ENCODE peak calls at places on chromosome 19, in eight cellular contexts. One of them, this sample, is unnamed. For H3K9me3 and H3K4me1, the result is how much of the 10 kb centered on the place peaks cover.

GRCh38 chr19:52139291-52140076 is at the start of gene ZNF616:
- DNase-seq in SK-N-SH: peak
- DNase-seq in esophagus muscularis mucosa: peak
- DNase-seq in suprapubic skin: peak
- DNase-seq in sigmoid colon: peak
- DNase-seq in tibial nerve: peak
- DNase-seq in transverse colon: peak
- DNase-seq in A549: peak
- DNase-seq in this sample: peak

GRCh38 chr19:48221628-48222027 is 34.1 kb downstream of the CARD8 start:
- DNase-seq in SK-N-SH: no peak
- DNase-seq in esophagus muscularis mucosa: no peak
- DNase-seq in suprapubic skin: no peak
- DNase-seq in sigmoid colon: no peak
- DNase-seq in tibial nerve: no peak
- DNase-seq in transverse colon: no peak
- DNase-seq in A549: no peak
- DNase-seq in this sample: no peak

GRCh38 chr19:48968813-48969218 is 3.7 kb downstream of the FTL start:
- DNase-seq in SK-N-SH: no peak
- DNase-seq in esophagus muscularis mucosa: no peak
- DNase-seq in suprapubic skin: no peak
- DNase-seq in sigmoid colon: peak
- DNase-seq in tibial nerve: no peak
- DNase-seq in transverse colon: no peak
- DNase-seq in A549: peak
- DNase-seq in this sample: no peak

GRCh38 chr19:8397746-8398721 is 7.9 kb downstream of the RAB11B start:
- DNase-seq in SK-N-SH: peak
- DNase-seq in esophagus muscularis mucosa: no peak
- DNase-seq in suprapubic skin: no peak
- DNase-seq in sigmoid colon: no peak
- DNase-seq in tibial nerve: no peak
- DNase-seq in transverse colon: no peak
- DNase-seq in A549: no peak
- DNase-seq in this sample: no peak

GRCh38 chr19:12260236-12260635 is 34.4 kb downstream of the ZNF44 start:
- DNase-seq in SK-N-SH: no peak
- DNase-seq in esophagus muscularis mucosa: no peak
- DNase-seq in suprapubic skin: no peak
- DNase-seq in sigmoid colon: no peak
- DNase-seq in tibial nerve: no peak
- DNase-seq in transverse colon: no peak
- DNase-seq in A549: no peak
- DNase-seq in this sample: no peak

GRCh38 chr19:41991025-41991424 is 3.0 kb downstream of the ATP1A3 start:
- DNase-seq in SK-N-SH: no peak
- DNase-seq in esophagus muscularis mucosa: no peak
- DNase-seq in suprapubic skin: no peak
- DNase-seq in sigmoid colon: no peak
- DNase-seq in tibial nerve: no peak
- DNase-seq in transverse colon: no peak
- DNase-seq in A549: peak
- DNase-seq in this sample: no peak

GRCh38 chr19:16293133-16294085 is 31.2 kb upstream of the KLF2 start:
- DNase-seq in SK-N-SH: no peak
- DNase-seq in esophagus muscularis mucosa: peak
- DNase-seq in suprapubic skin: peak
- DNase-seq in sigmoid colon: peak
- DNase-seq in tibial nerve: peak
- DNase-seq in transverse colon: peak
- DNase-seq in A549: peak
- DNase-seq in this sample: peak

GRCh38 chr19:41940443-41941409 is 12.5 kb upstream of the ERFL start:
- DNase-seq in SK-N-SH: peak
- DNase-seq in esophagus muscularis mucosa: no peak
- DNase-seq in suprapubic skin: no peak
- DNase-seq in sigmoid colon: no peak
- DNase-seq in tibial nerve: no peak
- DNase-seq in transverse colon: no peak
- DNase-seq in A549: no peak
- DNase-seq in this sample: no peak

GRCh38 chr19:55418185-55418584 is 10.6 kb upstream of the UBE2S start:
- DNase-seq in SK-N-SH: peak
- DNase-seq in esophagus muscularis mucosa: no peak
- DNase-seq in suprapubic skin: no peak
- DNase-seq in sigmoid colon: no peak
- DNase-seq in tibial nerve: peak
- DNase-seq in transverse colon: peak
- DNase-seq in A549: peak
- DNase-seq in this sample: peak

GRCh38 chr19:50661087-50661486 is 11.8 kb downstream of the C19orf81 start:
- DNase-seq in SK-N-SH: no peak
- DNase-seq in esophagus muscularis mucosa: no peak
- DNase-seq in suprapubic skin: no peak
- DNase-seq in sigmoid colon: no peak
- DNase-seq in tibial nerve: no peak
- DNase-seq in transverse colon: no peak
- DNase-seq in A549: no peak
- DNase-seq in this sample: no peak
- H3K9me3 ChIP-seq in SK-N-SH: under half
- H3K9me3 ChIP-seq in esophagus muscularis mucosa: under half
- H3K9me3 ChIP-seq in suprapubic skin: under half
- H3K9me3 ChIP-seq in sigmoid colon: under half
- H3K9me3 ChIP-seq in tibial nerve: under half
- H3K9me3 ChIP-seq in transverse colon: under half
- H3K9me3 ChIP-seq in A549: under half
- H3K9me3 ChIP-seq in this sample: under half

GRCh38 chr19:19633711-19634515 is 5.9 kb upstream of the LPAR2 start:
- DNase-seq in SK-N-SH: no peak
- DNase-seq in esophagus muscularis mucosa: no peak
- DNase-seq in suprapubic skin: no peak
- DNase-seq in sigmoid colon: no peak
- DNase-seq in tibial nerve: no peak
- DNase-seq in transverse colon: no peak
- DNase-seq in A549: no peak
- DNase-seq in this sample: no peak

GRCh38 chr19:19630426-19630825 is 2.4 kb upstream of the LPAR2 start:
- DNase-seq in SK-N-SH: no peak
- DNase-seq in esophagus muscularis mucosa: no peak
- DNase-seq in suprapubic skin: no peak
- DNase-seq in sigmoid colon: no peak
- DNase-seq in tibial nerve: no peak
- DNase-seq in transverse colon: no peak
- DNase-seq in A549: no peak
- DNase-seq in this sample: no peak

GRCh38 chr19:19634516-19635312 is 6.7 kb upstream of the LPAR2 start:
- DNase-seq in SK-N-SH: no peak
- DNase-seq in esophagus muscularis mucosa: no peak
- DNase-seq in suprapubic skin: no peak
- DNase-seq in sigmoid colon: no peak
- DNase-seq in tibial nerve: no peak
- DNase-seq in transverse colon: no peak
- DNase-seq in A549: no peak
- DNase-seq in this sample: no peak

GRCh38 chr19:19630062-19630414 is 2.0 kb upstream of the LPAR2 start:
- DNase-seq in SK-N-SH: no peak
- DNase-seq in esophagus muscularis mucosa: no peak
- DNase-seq in suprapubic skin: no peak
- DNase-seq in sigmoid colon: no peak
- DNase-seq in tibial nerve: no peak
- DNase-seq in transverse colon: no peak
- DNase-seq in A549: no peak
- DNase-seq in this sample: no peak

DNA sequence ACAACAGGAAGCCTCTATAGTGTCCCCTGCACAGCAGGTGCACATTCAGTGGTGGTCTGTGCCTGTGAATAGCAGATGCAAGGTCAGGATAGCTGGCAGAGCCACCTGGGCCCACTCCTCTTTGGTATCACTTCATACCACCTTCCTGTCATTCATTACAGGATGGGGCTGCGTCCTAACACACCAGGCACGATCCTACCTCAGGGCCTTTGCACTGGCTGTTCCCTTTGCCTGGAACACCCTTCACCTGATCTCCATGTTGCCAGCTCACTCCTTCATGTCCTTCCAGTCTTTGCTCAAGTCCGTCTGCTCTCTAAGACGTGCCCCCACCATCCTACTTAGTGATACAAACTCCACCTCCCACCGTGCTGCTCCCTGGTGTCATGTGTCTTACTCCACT is 4.6 kb upstream of the LPAR2 start:
- DNase-seq in SK-N-SH: no peak
- DNase-seq in esophagus muscularis mucosa: no peak
- DNase-seq in suprapubic skin: no peak
- DNase-seq in sigmoid colon: no peak
- DNase-seq in tibial nerve: no peak
- DNase-seq in transverse colon: no peak
- DNase-seq in A549: no peak
- DNase-seq in this sample: no peak
- TF ChIP-seq EP300 in SK-N-SH: no peak
- TF ChIP-seq EP300 in esophagus muscularis mucosa: no peak
- TF ChIP-seq EP300 in suprapubic skin: no peak
- TF ChIP-seq EP300 in sigmoid colon: no peak
- TF ChIP-seq EP300 in tibial nerve: no peak
- TF ChIP-seq EP300 in transverse colon: no peak
- TF ChIP-seq EP300 in A549: no peak
- TF ChIP-seq EP300 in this sample: no peak

GRCh38 chr19:1214299-1214861 is 8.8 kb downstream of the STK11 start:
- DNase-seq in SK-N-SH: no peak
- DNase-seq in esophagus muscularis mucosa: no peak
- DNase-seq in suprapubic skin: no peak
- DNase-seq in sigmoid colon: no peak
- DNase-seq in tibial nerve: no peak
- DNase-seq in transverse colon: no peak
- DNase-seq in A549: no peak
- DNase-seq in this sample: no peak

GRCh38 chr19:1217366-1217765 is 11.8 kb downstream of the STK11 start:
- DNase-seq in SK-N-SH: no peak
- DNase-seq in esophagus muscularis mucosa: no peak
- DNase-seq in suprapubic skin: no peak
- DNase-seq in sigmoid colon: no peak
- DNase-seq in tibial nerve: no peak
- DNase-seq in transverse colon: no peak
- DNase-seq in A549: no peak
- DNase-seq in this sample: no peak

GRCh38 chr19:1216756-1217155 is 11.2 kb downstream of the STK11 start:
- DNase-seq in SK-N-SH: no peak
- DNase-seq in esophagus muscularis mucosa: no peak
- DNase-seq in suprapubic skin: no peak
- DNase-seq in sigmoid colon: no peak
- DNase-seq in tibial nerve: no peak
- DNase-seq in transverse colon: no peak
- DNase-seq in A549: no peak
- DNase-seq in this sample: no peak

GRCh38 chr19:1213391-1214286 is 8.1 kb downstream of the STK11 start:
- DNase-seq in SK-N-SH: peak
- DNase-seq in esophagus muscularis mucosa: no peak
- DNase-seq in suprapubic skin: no peak
- DNase-seq in sigmoid colon: peak
- DNase-seq in tibial nerve: peak
- DNase-seq in transverse colon: peak
- DNase-seq in A549: no peak
- DNase-seq in this sample: peak

DNA sequence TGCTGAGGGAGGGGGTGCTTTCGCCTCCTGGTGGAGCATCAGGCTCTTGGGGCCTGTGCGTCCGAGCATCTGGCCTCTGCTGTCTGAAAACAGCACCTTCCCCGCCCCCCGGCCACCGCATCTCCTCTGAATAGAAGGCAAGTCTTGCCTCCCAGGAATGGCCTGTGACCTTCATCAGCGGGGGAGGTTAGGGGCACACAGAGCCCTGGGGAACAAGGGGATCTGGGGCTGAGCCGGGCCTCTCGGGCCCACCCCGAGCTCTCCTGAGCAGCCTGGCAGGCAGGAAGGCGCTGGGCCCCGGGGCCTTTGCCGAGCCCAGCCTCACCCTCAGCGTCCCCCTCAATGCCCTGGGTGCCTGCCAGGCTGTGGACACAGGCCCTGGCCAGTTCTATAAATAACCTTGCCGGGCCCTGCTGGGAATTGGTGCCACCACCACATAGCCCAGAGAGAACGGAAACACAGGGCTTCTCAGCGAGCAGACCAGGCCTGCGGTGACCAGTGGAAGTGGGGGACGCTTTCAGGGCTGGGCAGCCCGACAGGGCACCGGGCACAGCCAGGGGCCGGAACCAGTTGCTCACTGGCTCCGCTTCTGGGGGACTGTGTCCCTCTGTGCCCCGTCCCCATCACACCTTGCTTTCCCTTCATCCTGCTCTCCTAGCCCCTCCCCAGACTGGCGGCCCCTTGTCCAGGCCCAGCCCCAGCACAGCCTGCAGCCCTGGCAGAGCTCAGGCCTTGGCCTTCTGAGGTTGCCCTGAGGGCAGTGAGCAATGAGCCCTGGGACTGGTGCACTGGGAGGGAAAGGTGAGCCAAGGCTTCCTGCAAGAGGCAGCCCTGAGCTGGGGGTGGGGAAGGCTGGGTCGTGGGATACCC is 9.5 kb downstream of the STK11 start:
- DNase-seq in SK-N-SH: peak
- DNase-seq in esophagus muscularis mucosa: no peak
- DNase-seq in suprapubic skin: no peak
- DNase-seq in sigmoid colon: peak
- DNase-seq in tibial nerve: no peak
- DNase-seq in transverse colon: no peak
- DNase-seq in A549: no peak
- DNase-seq in this sample: peak
- H3K4me1 ChIP-seq in SK-N-SH: under half
- H3K4me1 ChIP-seq in esophagus muscularis mucosa: half or more
- H3K4me1 ChIP-seq in suprapubic skin: half or more
- H3K4me1 ChIP-seq in sigmoid colon: half or more
- H3K4me1 ChIP-seq in tibial nerve: under half
- H3K4me1 ChIP-seq in transverse colon: under half
- H3K4me1 ChIP-seq in A549: under half
- H3K4me1 ChIP-seq in this sample: half or more

GRCh38 chr19:35272954-35273649 is 4.3 kb downstream of the USF2 start:
- DNase-seq in SK-N-SH: no peak
- DNase-seq in esophagus muscularis mucosa: no peak
- DNase-seq in suprapubic skin: no peak
- DNase-seq in sigmoid colon: no peak
- DNase-seq in tibial nerve: peak
- DNase-seq in transverse colon: no peak
- DNase-seq in A549: no peak
- DNase-seq in this sample: no peak

GRCh38 chr19:35272122-35272715 is 3.5 kb downstream of the USF2 start:
- DNase-seq in SK-N-SH: no peak
- DNase-seq in esophagus muscularis mucosa: no peak
- DNase-seq in suprapubic skin: no peak
- DNase-seq in sigmoid colon: no peak
- DNase-seq in tibial nerve: no peak
- DNase-seq in transverse colon: no peak
- DNase-seq in A549: no peak
- DNase-seq in this sample: no peak

GRCh38 chr19:35269425-35270117 is 809 bp downstream of the USF2 start:
- DNase-seq in SK-N-SH: peak
- DNase-seq in esophagus muscularis mucosa: no peak
- DNase-seq in suprapubic skin: peak
- DNase-seq in sigmoid colon: peak
- DNase-seq in tibial nerve: peak
- DNase-seq in transverse colon: peak
- DNase-seq in A549: peak
- DNase-seq in this sample: peak

GRCh38 chr19:35270381-35270811 is 1.6 kb downstream of the USF2 start:
- DNase-seq in SK-N-SH: no peak
- DNase-seq in esophagus muscularis mucosa: no peak
- DNase-seq in suprapubic skin: no peak
- DNase-seq in sigmoid colon: no peak
- DNase-seq in tibial nerve: no peak
- DNase-seq in transverse colon: no peak
- DNase-seq in A549: no peak
- DNase-seq in this sample: no peak

GRCh38 chr19:35271546-35271945 is 2.8 kb downstream of the USF2 start:
- DNase-seq in SK-N-SH: no peak
- DNase-seq in esophagus muscularis mucosa: no peak
- DNase-seq in suprapubic skin: no peak
- DNase-seq in sigmoid colon: no peak
- DNase-seq in tibial nerve: no peak
- DNase-seq in transverse colon: no peak
- DNase-seq in A549: no peak
- DNase-seq in this sample: no peak
- H3K9me3 ChIP-seq in SK-N-SH: under half
- H3K9me3 ChIP-seq in esophagus muscularis mucosa: under half
- H3K9me3 ChIP-seq in suprapubic skin: under half
- H3K9me3 ChIP-seq in sigmoid colon: under half
- H3K9me3 ChIP-seq in tibial nerve: under half
- H3K9me3 ChIP-seq in transverse colon: under half
- H3K9me3 ChIP-seq in A549: under half
- H3K9me3 ChIP-seq in this sample: under half

This sample was measured in stomach.